ENCODE peak calls at places on chromosomes 16 and 17, in seven cellular contexts. I is lower lobe of right lung; Y is activated CD4-positive, alpha-beta T cell treated with anti-CD3 and anti-CD28 coated beads, Interleukin-2, amount 10 ng/mL, durations not matched to agents 7 days and 5 days; M is hypothalamus; E is CMK; X is activated naive CD4-positive, alpha-beta T cell treated with anti-CD3 and anti-CD28 coated beads, Interleukin-2, amount 50 U/mL, for 16 hours; P is BJ. B is an unnamed sample.

GRCh38 chr16:56400458-56400857 is 24.9 kb downstream of the AMFR start:
- DNase-seq in X (no peak), E (no peak), P (no peak), M (no peak), I (no peak), Y (no peak), B (no peak)

GRCh38 chr16:13780406-13780805 is 139.5 kb upstream of the ERCC4 start:
- DNase-seq in Y (no peak), X (no peak), E (no peak), I (no peak), P (no peak), M (no peak), B (no peak)

GRCh38 chr16:53912155-53912554 is 208.2 kb downstream of the FTO start:
- DNase-seq in Y (peak; percentile 30), E (no peak), I (no peak), P (no peak), X (no peak), M (no peak), B (no peak)

GRCh38 chr16:15599303-15600070 is 43.5 kb downstream of the MARF1 start:
- DNase-seq in E (no peak), X (no peak), M (no peak), P (no peak), Y (no peak), I (no peak), B (no peak)

GRCh38 chr16:12324152-12324551 is 347.6 kb downstream of the SNX29 start:
- DNase-seq in E (no peak), Y (no peak), M (no peak), I (no peak), P (no peak), X (no peak), B (no peak)

GRCh38 chr16:8892101-8892575 is 10.0 kb downstream of the LITAFD start:
- DNase-seq in I (peak; percentile 45), M (no peak), P (no peak), X (no peak), E (no peak), Y (no peak), B (no peak)

GRCh38 chr17:68910789-68911431 is 44.3 kb downstream of the ABCA8 start:
- DNase-seq in Y (no peak), P (no peak), M (peak; percentile 71), E (no peak), I (no peak), X (no peak), B (no peak)

GRCh38 chr16:78925071-78925714 is 675.3 kb downstream of the MAF start:
- DNase-seq in Y (no peak), M (no peak), E (no peak), P (no peak), X (no peak), I (peak; percentile 61), B (no peak)

GRCh38 chr16:31467151-31467550 is 4.8 kb upstream of the TGFB1I1 start:
- DNase-seq in P (no peak), M (no peak), E (no peak), Y (no peak), X (no peak), I (no peak), B (peak; percentile 48)

GRCh38 chr16:85137323-85138072 is 25.2 kb upstream of the CIBAR2 start:
- DNase-seq in E (no peak), X (no peak), M (peak; percentile 74), I (peak; percentile 95), P (no peak), Y (no peak), B (no peak)

GRCh38 chr17:82821554-82821953 is 18.3 kb downstream of the ZNF750 start:
- DNase-seq in E (no peak), P (no peak), I (no peak), M (no peak), Y (no peak), X (no peak), B (no peak)

GRCh38 chr16:56589141-56590039 is at the start of gene MT3:
- DNase-seq in E (no peak), I (no peak), X (peak; percentile 49), Y (peak; percentile 28), M (peak; percentile 62), P (no peak), B (no peak)

GRCh38 chr17:44523672-44523972 is 20.4 kb upstream of the GPATCH8 start:
- DNase-seq in E (no peak), P (no peak), Y (no peak), X (no peak), M (no peak), I (no peak), B (no peak)

GRCh38 chr16:5865231-5865630 is 767.6 kb upstream of the EEF2KMT start:
- DNase-seq in M (no peak), I (no peak), E (no peak), X (no peak), P (no peak), Y (no peak), B (no peak)

GRCh38 chr17:32553168-32553567 is 66.4 kb downstream of the CDK5R1 start:
- DNase-seq in M (no peak), I (no peak), P (no peak), Y (no peak), X (no peak), E (no peak), B (no peak)

B was measured in AML-193.